ENCODE peak calls at places on chromosomes 13 and 19, in seven cellular contexts. X, G, R, Z, S, J and N are unnamed samples.
A peak's percentile ranks its signal among the peaks of the same experiment; 100 is the strongest.

GRCh38 chr19:53942001-53942786 is 20.5 kb upstream of the CACNG8 start:
- DNase-seq in X (no peak), G (peak; percentile 93), R (peak; percentile 97), Z (peak; percentile 97), S (no peak), J (no peak), N (peak; percentile 96)

GRCh38 chr13:34748078-34748477 is 194.0 kb upstream of the NBEA start:
- DNase-seq in X (no peak), G (no peak), R (no peak), Z (no peak), S (peak; percentile 78), J (no peak), N (no peak)

GRCh38 chr19:7817801-7818200 is 12.2 kb upstream of the EVI5L start:
- DNase-seq in X (no peak), G (no peak), R (no peak), Z (no peak), S (no peak), J (no peak), N (no peak)

GRCh38 chr19:30682576-30683536 is 310.7 kb downstream of the ZNF536 start:
- DNase-seq in X (peak; percentile 82), G (peak; percentile 51), R (no peak), Z (peak; percentile 63), S (peak; percentile 71), J (peak; percentile 29), N (peak; percentile 62)

GRCh38 chr19:9671654-9672053 is 3.2 kb downstream of the ZNF562 start:
- DNase-seq in X (no peak), G (no peak), R (no peak), Z (no peak), S (no peak), J (no peak), N (no peak)

GRCh38 chr13:33296793-33297425 is 11.4 kb upstream of the STARD13 start:
- DNase-seq in X (no peak), G (no peak), R (no peak), Z (no peak), S (no peak), J (peak; percentile 11), N (no peak)

GRCh38 chr19:45515807-45516401 is 8.6 kb downstream of the VASP start:
- DNase-seq in X (no peak), G (no peak), R (no peak), Z (no peak), S (no peak), J (no peak), N (no peak)

GRCh38 chr19:46901701-46902401 is 41.1 kb downstream of the ARHGAP35 start:
- DNase-seq in X (peak; percentile 37), G (no peak), R (no peak), Z (no peak), S (no peak), J (no peak), N (no peak)

GRCh38 chr19:34459614-34460013 is 21.9 kb upstream of the WTIP start:
- DNase-seq in X (no peak), G (no peak), R (no peak), Z (no peak), S (no peak), J (no peak), N (no peak)

GRCh38 chr19:40312533-40312932 is 27.4 kb upstream of the AKT2 start:
- DNase-seq in X (no peak), G (no peak), R (no peak), Z (peak; percentile 27), S (no peak), J (no peak), N (peak; percentile 16)

GRCh38 chr13:23766199-23766771 is 122.9 kb downstream of the MIPEP start:
- DNase-seq in X (no peak), G (no peak), R (no peak), Z (no peak), S (no peak), J (no peak), N (no peak)

GRCh38 chr13:67416047-67416925 is 186.2 kb upstream of the PCDH9 start:
- DNase-seq in X (peak; percentile 29), G (peak; percentile 6), R (peak; percentile 38), Z (peak; percentile 81), S (peak; percentile 38), J (no peak), N (peak; percentile 74)

GRCh38 chr13:97257800-97258799 is 36.0 kb downstream of the MBNL2 start:
- DNase-seq in X (peak; percentile 90), G (no peak), R (no peak), Z (peak; percentile 84), S (peak; percentile 98), J (peak; percentile 77), N (peak; percentile 97)

GRCh38 chr19:36401475-36401874 is 17.0 kb downstream of the ZFP82 start:
- DNase-seq in X (no peak), G (no peak), R (no peak), Z (no peak), S (no peak), J (no peak), N (no peak)

GRCh38 chr19:2636897-2637683 is 65.4 kb downstream of the GNG7 start:
- DNase-seq in X (peak; percentile 31), G (peak; percentile 54), R (no peak), Z (peak; percentile 86), S (peak; percentile 52), J (peak; percentile 49), N (peak; percentile 84)

GRCh38 chr13:49627831-49628652 is at the start of gene ARL11:
- DNase-seq in X (no peak), G (no peak), R (peak; percentile 73), Z (peak; percentile 92), S (no peak), J (peak; percentile 86), N (peak; percentile 88)

GRCh38 chr13:49791753-49792549 is 531 bp downstream of the KPNA3 start:
- DNase-seq in X (peak; percentile 36), G (peak; percentile 54), R (no peak), Z (peak; percentile 49), S (peak; percentile 52), J (no peak), N (peak; percentile 66)

GRCh38 chr13:77820431-77821149 is 98.0 kb downstream of the EDNRB start:
- DNase-seq in X (no peak), G (no peak), R (no peak), Z (no peak), S (no peak), J (no peak), N (peak; percentile 21)

GRCh38 chr19:10805075-10805757 is 30.8 kb downstream of the TMED1 start:
- DNase-seq in X (no peak), G (no peak), R (no peak), Z (no peak), S (no peak), J (no peak), N (no peak)

GRCh38 chr13:113078895-113079720 is 26.5 kb upstream of the F7 start:
- DNase-seq in X (no peak), G (no peak), R (no peak), Z (no peak), S (no peak), J (no peak), N (no peak)

GRCh38 chr19:19027228-19027627 is 6.1 kb downstream of the SUGP2 start:
- DNase-seq in X (no peak), G (no peak), R (no peak), Z (no peak), S (no peak), J (no peak), N (no peak)

GRCh38 chr19:19021115-19021514 is 12.2 kb downstream of the SUGP2 start:
- DNase-seq in X (peak; percentile 84), G (no peak), R (no peak), Z (no peak), S (peak; percentile 76), J (peak; percentile 9), N (no peak)

GRCh38 chr19:19028526-19028925 is 4.8 kb downstream of the SUGP2 start:
- DNase-seq in X (no peak), G (no peak), R (no peak), Z (no peak), S (no peak), J (no peak), N (no peak)

GRCh38 chr19:19022380-19022961 is 10.8 kb downstream of the SUGP2 start:
- DNase-seq in X (peak; percentile 34), G (no peak), R (no peak), Z (no peak), S (no peak), J (no peak), N (no peak)

GRCh38 chr19:19026299-19026971 is 6.9 kb downstream of the SUGP2 start:
- DNase-seq in X (no peak), G (no peak), R (no peak), Z (no peak), S (no peak), J (no peak), N (peak; percentile 20)
- H3K4ac ChIP-seq in X (no peak overlapping the region), G (no peak overlapping the region), R (no peak overlapping the region), Z (no peak overlapping the region), S (no peak overlapping the region), J (no peak overlapping the region), N (no peak overlapping the region)

GRCh38 chr19:33362508-33363228 is 10.8 kb upstream of the CEBPG start:
- DNase-seq in X (no peak), G (no peak), R (no peak), Z (no peak), S (no peak), J (no peak), N (no peak)

GRCh38 chr19:33359581-33359980 is 13.9 kb upstream of the CEBPG start:
- DNase-seq in X (no peak), G (no peak), R (no peak), Z (no peak), S (no peak), J (no peak), N (no peak)

GRCh38 chr19:33355535-33355934 is 18.0 kb upstream of the CEBPG start:
- DNase-seq in X (no peak), G (no peak), R (no peak), Z (no peak), S (no peak), J (no peak), N (no peak)

GRCh38 chr19:33358408-33358807 is 15.1 kb upstream of the CEBPG start:
- DNase-seq in X (no peak), G (no peak), R (no peak), Z (no peak), S (no peak), J (no peak), N (no peak)
- H3K4ac ChIP-seq in X (no peak overlapping the region), G (no peak overlapping the region), R (no peak overlapping the region), Z (no peak overlapping the region), S (no peak overlapping the region), J (no peak overlapping the region), N (no peak overlapping the region)

DNA sequence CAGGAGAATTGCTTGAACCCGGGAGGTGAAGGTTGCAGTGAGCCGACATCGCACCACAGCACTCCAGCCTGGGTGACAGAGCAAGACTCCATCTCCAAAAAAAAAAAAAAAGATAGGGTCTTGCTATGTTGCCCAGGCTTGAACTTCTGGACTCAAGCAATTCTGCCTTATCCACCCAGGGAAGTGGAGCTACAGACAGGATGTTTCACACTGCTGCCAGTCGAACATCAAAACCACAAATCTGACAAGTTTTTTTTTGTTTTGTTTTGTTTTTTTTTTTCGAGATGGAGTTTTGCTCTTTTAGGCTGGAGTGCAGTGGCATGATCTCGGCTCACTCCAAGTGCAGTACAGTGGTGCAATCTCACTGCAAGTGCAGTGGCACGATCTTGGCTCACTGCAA is 10.8 kb downstream of the XPO4 start:
- DNase-seq in X (no peak), G (no peak), R (no peak), Z (no peak), S (no peak), J (no peak), N (no peak)
- H3K4ac ChIP-seq in X (no peak overlapping the region), G (no peak overlapping the region), R (no peak overlapping the region), Z (no peak overlapping the region), S (no peak overlapping the region), J (peak overlapping the region; percentile 69), N (no peak overlapping the region)

DNA sequence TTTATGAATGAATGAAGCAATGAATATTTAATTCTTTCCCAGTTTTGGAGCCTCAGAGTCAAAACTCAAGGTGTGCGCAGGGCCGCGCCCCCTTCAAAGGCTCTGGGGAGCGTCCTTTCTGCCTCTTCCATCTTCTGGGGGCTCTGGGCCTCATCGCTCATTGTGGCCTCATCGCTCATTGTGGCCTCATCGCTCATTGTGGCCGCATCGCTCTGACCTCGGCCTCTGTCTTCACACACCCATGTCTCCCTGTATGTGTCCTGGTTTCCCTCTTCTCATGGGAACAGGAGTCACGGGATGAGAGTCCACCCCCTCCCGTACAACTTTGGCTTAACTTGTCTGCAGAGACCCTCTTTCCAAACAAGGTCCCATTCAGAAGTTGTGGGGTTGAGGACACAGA is 3.2 kb upstream of the MEX3D start:
- DNase-seq in X (no peak), G (no peak), R (no peak), Z (no peak), S (no peak), J (no peak), N (no peak)
- H3K4ac ChIP-seq in X (no peak overlapping the region), G (no peak overlapping the region), R (no peak overlapping the region), Z (no peak overlapping the region), S (no peak overlapping the region), J (no peak overlapping the region), N (no peak overlapping the region)